ENCODE peak calls at places on chromosomes 5 and 9, in ten cellular contexts. H is left lung, K is IMR-90, U is heart right ventricle, Q is H1, T is tibial artery, L is right lobe of liver, E is hepatocyte, M is colonic mucosa, Z is sigmoid colon. W is an unnamed sample.
A peak's percentile ranks its signal among the peaks of the same experiment; 100 is the strongest.

GRCh38 chr5:107670028-107670926 is 460 bp downstream of the EFNA5 start:
- DNase-seq in H (peak; percentile 79), Z (peak; percentile 71), T (peak; percentile 23), U (peak; percentile 8), M (peak; percentile 40), Q (peak; percentile 74), E (peak; percentile 56), K (peak; percentile 2), L (peak; percentile 33), W (peak; percentile 14)

GRCh38 chr5:167710444-167711025 is 580.9 kb upstream of the WWC1 start:
- DNase-seq in U (no peak), H (no peak), E (no peak), L (no peak), M (no peak), K (peak; percentile 12), Z (no peak), Q (no peak), T (no peak), W (no peak)

GRCh38 chr5:32074401-32074800 is 99.7 kb downstream of the GOLPH3 start:
- DNase-seq in M (no peak), Q (no peak), U (no peak), Z (no peak), H (no peak), T (no peak), E (peak; percentile 35), K (no peak), L (no peak), W (no peak)

GRCh38 chr5:6522983-6523382 is 74.3 kb downstream of the UBE2QL1 start:
- DNase-seq in E (no peak), K (no peak), T (no peak), U (no peak), Q (no peak), Z (no peak), H (no peak), M (no peak), L (no peak), W (no peak)

GRCh38 chr9:114428466-114428865 is 40.7 kb upstream of the AKNA start:
- DNase-seq in H (no peak), L (no peak), T (no peak), K (no peak), Q (no peak), U (no peak), M (no peak), Z (peak; percentile 17), E (no peak), W (no peak)

GRCh38 chr5:39283231-39283818 is 64.0 kb upstream of the FYB1 start:
- DNase-seq in Z (no peak), T (peak; percentile 29), K (peak; percentile 76), Q (peak; percentile 49), E (peak; percentile 82), M (peak; percentile 63), L (no peak), U (peak; percentile 34), H (no peak), W (no peak)

GRCh38 chr5:180213657-180214207 is 4.7 kb upstream of the RASGEF1C start:
- DNase-seq in T (no peak), Z (no peak), L (no peak), E (no peak), Q (no peak), K (no peak), H (no peak), M (no peak), U (no peak), W (no peak)

GRCh38 chr5:93017854-93018253 is 563.2 kb downstream of the NR2F1-AS1 start:
- DNase-seq in H (no peak), Z (no peak), K (peak; percentile 81), M (no peak), U (no peak), L (no peak), Q (no peak), E (no peak), T (no peak), W (no peak)

GRCh38 chr9:127754099-127754760 is 19.1 kb upstream of the TOR2A start:
- DNase-seq in E (no peak), U (no peak), L (no peak), M (no peak), Q (peak; percentile 90), Z (no peak), K (no peak), H (no peak), T (no peak), W (no peak)

GRCh38 chr9:32579706-32580331 is 6.9 kb upstream of the NDUFB6 start:
- DNase-seq in U (peak; percentile 60), Z (peak; percentile 77), H (peak; percentile 76), L (peak; percentile 71), K (peak; percentile 53), Q (peak; percentile 82), M (peak; percentile 75), T (peak; percentile 67), E (peak; percentile 73), W (peak; percentile 80)

GRCh38 chr5:31663519-31663918 is 24.6 kb downstream of the PDZD2 start:
- DNase-seq in L (no peak), T (peak; percentile 73), H (no peak), K (peak; percentile 2), Z (no peak), M (no peak), U (peak; percentile 31), Q (no peak), E (no peak), W (no peak)

GRCh38 chr9:89635007-89635742 is 30.4 kb downstream of the GADD45G start:
- DNase-seq in U (no peak), Z (no peak), E (no peak), M (no peak), K (peak; percentile 40), L (no peak), Q (no peak), H (no peak), T (no peak), W (peak; percentile 92)

DNA sequence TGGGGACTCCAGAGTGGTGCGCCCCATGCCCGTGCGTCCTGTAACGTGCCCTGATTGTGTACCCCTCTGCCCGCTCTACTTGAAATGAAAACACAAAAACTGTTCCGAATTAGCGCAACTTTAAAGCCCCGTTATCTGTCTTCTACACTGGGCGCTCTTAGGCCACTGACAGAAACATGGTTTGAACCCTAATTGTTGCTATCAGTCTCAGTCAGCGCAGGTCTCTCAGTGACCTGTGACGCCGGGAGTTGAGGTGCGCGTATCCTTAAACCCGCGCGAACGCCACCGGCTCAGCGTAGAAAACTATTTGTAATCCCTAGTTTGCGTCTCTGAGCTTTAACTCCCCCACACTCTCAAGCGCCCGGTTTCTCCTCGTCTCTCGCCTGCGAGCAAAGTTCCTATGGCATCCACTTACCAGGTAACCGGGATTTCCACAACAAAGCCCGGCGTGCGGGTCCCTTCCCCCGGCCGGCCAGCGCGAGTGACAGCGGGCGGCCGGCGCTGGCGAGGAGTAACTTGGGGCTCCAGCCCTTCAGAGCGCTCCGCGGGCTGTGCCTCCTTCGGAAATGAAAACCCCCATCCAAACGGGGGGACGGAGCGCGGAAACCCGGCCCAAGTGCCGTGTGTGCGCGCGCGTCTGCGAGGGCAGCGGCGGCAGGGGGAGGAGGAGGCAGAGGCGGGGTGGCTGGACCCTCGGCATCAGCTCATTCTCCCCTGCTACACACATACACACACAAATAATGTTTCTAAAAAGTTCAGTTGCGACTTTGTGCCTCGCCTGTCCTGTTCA is 667 bp downstream of the GLIS3 start:
- DNase-seq in H (peak; percentile 79), U (peak; percentile 16), L (peak; percentile 38), Q (peak; percentile 74), Z (peak; percentile 74), T (peak; percentile 32), E (peak; percentile 67), M (peak; percentile 51), K (peak; percentile 50), W (peak; percentile 31)
- TF ChIP-seq CTCF in H (no peak), U (no peak), L (no peak), Q (no peak), Z (no peak), T (no peak), E (no peak), M (no peak), K (no peak), W (no peak)

GRCh38 chr5:100902406-100903035 is 561 bp downstream of the ST8SIA4 start:
- DNase-seq in K (no peak), Z (no peak), H (peak; percentile 23), E (peak; percentile 3), L (no peak), T (no peak), M (peak; percentile 18), U (no peak), Q (peak; percentile 46), W (no peak)
- H3K27me3 ChIP-seq in K (peaks cover 26% of the 10 kb centered on the region), Z (peaks cover 55% of the 10 kb centered on the region), H (no peaks in the 10 kb centered on the region), E (peaks cover 10% of the 10 kb centered on the region), L (peaks cover 4% of the 10 kb centered on the region), T (no peaks in the 10 kb centered on the region), M (no peaks in the 10 kb centered on the region), U (no peaks in the 10 kb centered on the region), Q (peaks cover 20% of the 10 kb centered on the region), W (no peaks in the 10 kb centered on the region)

GRCh38 chr5:36459191-36460135 is 146.9 kb upstream of the SLC1A3 start:
- DNase-seq in L (no peak), H (no peak), T (no peak), M (no peak), K (no peak), E (no peak), Q (no peak), Z (no peak), U (no peak), W (no peak)
- TF ChIP-seq CTCF in L (peak; percentile 26), H (no peak), T (no peak), M (no peak), K (no peak), E (peak; percentile 31), Q (peak; percentile 79), Z (no peak), U (no peak), W (no peak)

GRCh38 chr5:109611061-109611460 is 78.7 kb upstream of the MAN2A1 start:
- DNase-seq in E (no peak), U (no peak), T (no peak), K (no peak), L (no peak), Z (no peak), Q (no peak), M (no peak), H (no peak), W (no peak)
- H3K27me3 ChIP-seq in E (no peaks in the 10 kb centered on the region), U (no peaks in the 10 kb centered on the region), T (no peaks in the 10 kb centered on the region), K (no peaks in the 10 kb centered on the region), L (no peaks in the 10 kb centered on the region), Z (no peaks in the 10 kb centered on the region), Q (no peaks in the 10 kb centered on the region), M (no peaks in the 10 kb centered on the region), H (no peaks in the 10 kb centered on the region), W (no peaks in the 10 kb centered on the region)